ENCODE peak calls at places on chromosome 7, in nine cellular contexts. A is NCI-H1436, B is glomerular endothelial cell, T is DND-41, S is HT1080, X is NCI-H774, N is occipital lobe, R is C1 segment of cervical spinal cord, I is OCI-LY7. V is an unnamed sample.

GRCh38 chr7:44735403-44736165 is 13.1 kb upstream of the ZMIZ2 start:
- DNase-seq in A (no peak), B (peak), T (no peak), S (peak), X (no peak), N (no peak), R (no peak), I (no peak), V (peak)

GRCh38 chr7:149753370-149754233 is 19.8 kb downstream of the ZNF467 start:
- DNase-seq in A (peak), B (no peak), T (no peak), S (no peak), X (no peak), N (no peak), R (no peak), I (no peak), V (peak)

GRCh38 chr7:120981888-120982615 is 6.5 kb upstream of the CPED1 start:
- DNase-seq in A (no peak), B (no peak), T (no peak), S (peak), X (no peak), N (no peak), R (no peak), I (no peak), V (peak)

GRCh38 chr7:52685351-52685750 is 350.1 kb upstream of the POM121L12 start:
- DNase-seq in A (no peak), B (no peak), T (no peak), S (no peak), X (no peak), N (no peak), R (no peak), I (no peak), V (no peak)

GRCh38 chr7:47712416-47712815 is 130.5 kb upstream of the TNS3 start:
- DNase-seq in A (no peak), B (no peak), T (no peak), S (no peak), X (no peak), N (no peak), R (no peak), I (no peak), V (no peak)

GRCh38 chr7:134196439-134196838 is 69.3 kb downstream of the LRGUK start:
- DNase-seq in A (no peak), B (no peak), T (no peak), S (no peak), X (no peak), N (no peak), R (no peak), I (no peak), V (no peak)

GRCh38 chr7:148884299-148885022 is 370 bp upstream of the EZH2 start:
- DNase-seq in A (peak), B (no peak), T (peak), S (peak), X (peak), N (peak), R (peak), I (peak), V (peak)

GRCh38 chr7:30281263-30281662 is 3.1 kb upstream of the ZNRF2 start:
- DNase-seq in A (no peak), B (no peak), T (no peak), S (no peak), X (no peak), N (no peak), R (no peak), I (no peak), V (no peak)

GRCh38 chr7:121000091-121000983 is 11.8 kb downstream of the CPED1 start:
- DNase-seq in A (no peak), B (no peak), T (peak), S (peak), X (no peak), N (no peak), R (no peak), I (no peak), V (no peak)

GRCh38 chr7:132436121-132436520 is 140.1 kb downstream of the PLXNA4 start:
- DNase-seq in A (no peak), B (no peak), T (no peak), S (no peak), X (no peak), N (no peak), R (no peak), I (no peak), V (no peak)

GRCh38 chr7:40723829-40724228 is 589.0 kb downstream of the SUGCT start:
- DNase-seq in A (no peak), B (no peak), T (no peak), S (no peak), X (no peak), N (no peak), R (no peak), I (no peak), V (peak)

GRCh38 chr7:50937727-50938126 is 155.0 kb upstream of the GRB10 start:
- DNase-seq in A (no peak), B (no peak), T (no peak), S (no peak), X (no peak), N (no peak), R (no peak), I (no peak), V (no peak)

GRCh38 chr7:5500777-5501350 is 77.2 kb upstream of the TNRC18 start:
- DNase-seq in A (no peak), B (no peak), T (no peak), S (no peak), X (no peak), N (no peak), R (no peak), I (no peak), V (no peak)

GRCh38 chr7:1919539-1920265 is 249.6 kb downstream of the ELFN1 start:
- DNase-seq in A (no peak), B (no peak), T (peak), S (no peak), X (no peak), N (peak), R (peak), I (no peak), V (no peak)

GRCh38 chr7:134290286-134290685 is 26.4 kb downstream of the SLC35B4 start:
- DNase-seq in A (no peak), B (no peak), T (no peak), S (peak), X (no peak), N (no peak), R (no peak), I (no peak), V (no peak)

GRCh38 chr7:36301914-36302771 is 87.5 kb upstream of the ANLN start:
- DNase-seq in A (no peak), B (no peak), T (no peak), S (peak), X (no peak), N (no peak), R (no peak), I (no peak), V (no peak)

GRCh38 chr7:157905740-157906461 is 569.1 kb downstream of the DNAJB6 start:
- DNase-seq in A (peak), B (no peak), T (no peak), S (no peak), X (no peak), N (no peak), R (no peak), I (no peak), V (no peak)

GRCh38 chr7:98976396-98977185 is 98.3 kb downstream of the TRRAP start:
- DNase-seq in A (no peak), B (no peak), T (no peak), S (no peak), X (no peak), N (no peak), R (no peak), I (no peak), V (no peak)

GRCh38 chr7:73520673-73521635 is 1.1 kb downstream of the BAZ1B start:
- DNase-seq in A (no peak), B (no peak), T (peak), S (no peak), X (no peak), N (no peak), R (no peak), I (peak), V (peak)

GRCh38 chr7:151877911-151878835 is 1.3 kb upstream of the PRKAG2 start:
- DNase-seq in A (no peak), B (no peak), T (no peak), S (no peak), X (no peak), N (no peak), R (no peak), I (no peak), V (no peak)

GRCh38 chr7:157693071-157693520 is 356.3 kb downstream of the DNAJB6 start:
- DNase-seq in A (no peak), B (no peak), T (no peak), S (no peak), X (no peak), N (no peak), R (no peak), I (no peak), V (no peak)

GRCh38 chr7:43038229-43038628 is 74.2 kb upstream of the HECW1 start:
- DNase-seq in A (no peak), B (no peak), T (no peak), S (peak), X (no peak), N (no peak), R (no peak), I (no peak), V (peak)

GRCh38 chr7:113710310-113711106 is 208.3 kb downstream of the PPP1R3A start:
- DNase-seq in A (peak), B (peak), T (peak), S (peak), X (peak), N (no peak), R (no peak), I (peak), V (peak)

GRCh38 chr7:148050492-148051158 is 539.9 kb upstream of the C7orf33 start:
- DNase-seq in A (peak), B (no peak), T (no peak), S (no peak), X (no peak), N (no peak), R (no peak), I (no peak), V (no peak)

GRCh38 chr7:102412548-102412947 is 16.4 kb downstream of the PRKRIP1 start:
- DNase-seq in A (no peak), B (no peak), T (no peak), S (peak), X (no peak), N (peak), R (peak), I (peak), V (peak)

GRCh38 chr7:156234666-156235494 is 405.7 kb upstream of the RNF32 start:
- DNase-seq in A (no peak), B (no peak), T (no peak), S (no peak), X (no peak), N (no peak), R (no peak), I (no peak), V (no peak)

GRCh38 chr7:27767374-27767773 is 27.4 kb downstream of the TAX1BP1 start:
- DNase-seq in A (no peak), B (no peak), T (no peak), S (no peak), X (no peak), N (no peak), R (no peak), I (no peak), V (no peak)

GRCh38 chr7:1098243-1099153 is 10.6 kb downstream of the GPER1 start:
- DNase-seq in A (no peak), B (no peak), T (no peak), S (no peak), X (no peak), N (no peak), R (no peak), I (peak), V (no peak)

GRCh38 chr7:144780071-144780608 is 55.7 kb downstream of the TPK1 start:
- DNase-seq in A (no peak), B (no peak), T (no peak), S (peak), X (no peak), N (no peak), R (no peak), I (no peak), V (peak)

GRCh38 chr7:13897825-13898224 is 91.6 kb downstream of the ETV1 start:
- DNase-seq in A (no peak), B (no peak), T (no peak), S (no peak), X (no peak), N (no peak), R (no peak), I (no peak), V (no peak)

GRCh38 chr7:99021941-99022560 is 121.9 kb downstream of the SMURF1 start:
- DNase-seq in A (no peak), B (no peak), T (no peak), S (no peak), X (no peak), N (no peak), R (no peak), I (no peak), V (peak)

GRCh38 chr7:897086-897485 is 20.7 kb downstream of the GET4 start:
- DNase-seq in A (no peak), B (no peak), T (no peak), S (no peak), X (no peak), N (no peak), R (no peak), I (no peak), V (no peak)

GRCh38 chr7:50068850-50069551 is 24.0 kb downstream of the ZPBP start:
- DNase-seq in A (no peak), B (no peak), T (peak), S (peak), X (peak), N (no peak), R (no peak), I (no peak), V (no peak)

GRCh38 chr7:74355091-74355490 is 65.9 kb downstream of the CLIP2 start:
- DNase-seq in A (peak), B (peak), T (no peak), S (peak), X (no peak), N (peak), R (no peak), I (no peak), V (peak)

GRCh38 chr7:144854839-144855424 is 19.1 kb upstream of the TPK1 start:
- DNase-seq in A (peak), B (no peak), T (no peak), S (peak), X (peak), N (no peak), R (no peak), I (peak), V (peak)

GRCh38 chr7:40356871-40357676 is 222.3 kb downstream of the SUGCT start:
- DNase-seq in A (no peak), B (no peak), T (no peak), S (no peak), X (no peak), N (no peak), R (no peak), I (no peak), V (peak)

GRCh38 chr7:75854233-75854632 is 24.6 kb upstream of the RHBDD2 start:
- DNase-seq in A (no peak), B (no peak), T (no peak), S (no peak), X (no peak), N (no peak), R (no peak), I (no peak), V (peak)

GRCh38 chr7:139720705-139721231 is 57.0 kb downstream of the HIPK2 start:
- DNase-seq in A (no peak), B (no peak), T (no peak), S (no peak), X (no peak), N (no peak), R (no peak), I (no peak), V (no peak)

GRCh38 chr7:117124585-117125220 is 171.4 kb downstream of the ST7 start:
- DNase-seq in A (no peak), B (peak), T (peak), S (peak), X (peak), N (no peak), R (no peak), I (no peak), V (peak)